ENCODE peak calls at places on chromosomes 7 and 10, in ten cellular contexts. One of them, this sample, is unnamed.

GRCh38 chr10:60305394-60305892 is 84.2 kb downstream of the ANK3 start:
- DNase-seq in activated CD8-positive, alpha-beta memory T cell treated with anti-CD3 and anti-CD28 coated beads, Interleukin-2, amount 10 ng/mL, durations not matched to agents 7 days and 5 days: no peak
- DNase-seq in NB4: no peak
- DNase-seq in astrocyte of the spinal cord: peak
- DNase-seq in activated naive CD4-positive, alpha-beta T cell treated with Interleukin-2 at 50 U/mL for 16 hours: no peak
- DNase-seq in brain microvascular endothelial cell: peak
- DNase-seq in Kasumi-1: no peak
- DNase-seq in NCI-H2081: no peak
- DNase-seq in effector CD4-positive, alpha-beta T cell: no peak
- DNase-seq in COLO829: no peak
- DNase-seq in this sample: no peak

GRCh38 chr10:43202657-43203490 is 64.0 kb downstream of the RASGEF1A start:
- DNase-seq in activated CD8-positive, alpha-beta memory T cell treated with anti-CD3 and anti-CD28 coated beads, Interleukin-2, amount 10 ng/mL, durations not matched to agents 7 days and 5 days: peak
- DNase-seq in NB4: no peak
- DNase-seq in astrocyte of the spinal cord: no peak
- DNase-seq in activated naive CD4-positive, alpha-beta T cell treated with Interleukin-2 at 50 U/mL for 16 hours: peak
- DNase-seq in brain microvascular endothelial cell: no peak
- DNase-seq in Kasumi-1: no peak
- DNase-seq in NCI-H2081: no peak
- DNase-seq in effector CD4-positive, alpha-beta T cell: peak
- DNase-seq in COLO829: no peak
- DNase-seq in this sample: no peak

GRCh38 chr10:131943021-131943814 is 38.5 kb downstream of the BNIP3 start:
- DNase-seq in activated CD8-positive, alpha-beta memory T cell treated with anti-CD3 and anti-CD28 coated beads, Interleukin-2, amount 10 ng/mL, durations not matched to agents 7 days and 5 days: no peak
- DNase-seq in NB4: peak
- DNase-seq in astrocyte of the spinal cord: no peak
- DNase-seq in activated naive CD4-positive, alpha-beta T cell treated with Interleukin-2 at 50 U/mL for 16 hours: peak
- DNase-seq in brain microvascular endothelial cell: no peak
- DNase-seq in Kasumi-1: no peak
- DNase-seq in NCI-H2081: no peak
- DNase-seq in effector CD4-positive, alpha-beta T cell: no peak
- DNase-seq in COLO829: no peak
- DNase-seq in this sample: no peak

GRCh38 chr7:44391746-44392617 is 66.6 kb upstream of the CAMK2B start:
- DNase-seq in activated CD8-positive, alpha-beta memory T cell treated with anti-CD3 and anti-CD28 coated beads, Interleukin-2, amount 10 ng/mL, durations not matched to agents 7 days and 5 days: peak
- DNase-seq in NB4: no peak
- DNase-seq in astrocyte of the spinal cord: no peak
- DNase-seq in activated naive CD4-positive, alpha-beta T cell treated with Interleukin-2 at 50 U/mL for 16 hours: no peak
- DNase-seq in brain microvascular endothelial cell: no peak
- DNase-seq in Kasumi-1: no peak
- DNase-seq in NCI-H2081: no peak
- DNase-seq in effector CD4-positive, alpha-beta T cell: no peak
- DNase-seq in COLO829: no peak
- DNase-seq in this sample: no peak

GRCh38 chr7:13115157-13115772 is 427.8 kb downstream of the ARL4A start:
- DNase-seq in activated CD8-positive, alpha-beta memory T cell treated with anti-CD3 and anti-CD28 coated beads, Interleukin-2, amount 10 ng/mL, durations not matched to agents 7 days and 5 days: no peak
- DNase-seq in NB4: no peak
- DNase-seq in astrocyte of the spinal cord: peak
- DNase-seq in activated naive CD4-positive, alpha-beta T cell treated with Interleukin-2 at 50 U/mL for 16 hours: no peak
- DNase-seq in brain microvascular endothelial cell: no peak
- DNase-seq in Kasumi-1: no peak
- DNase-seq in NCI-H2081: no peak
- DNase-seq in effector CD4-positive, alpha-beta T cell: no peak
- DNase-seq in COLO829: no peak
- DNase-seq in this sample: no peak

GRCh38 chr7:21640150-21640549 is 97.3 kb downstream of the DNAH11 start:
- DNase-seq in activated CD8-positive, alpha-beta memory T cell treated with anti-CD3 and anti-CD28 coated beads, Interleukin-2, amount 10 ng/mL, durations not matched to agents 7 days and 5 days: no peak
- DNase-seq in NB4: no peak
- DNase-seq in astrocyte of the spinal cord: no peak
- DNase-seq in activated naive CD4-positive, alpha-beta T cell treated with Interleukin-2 at 50 U/mL for 16 hours: no peak
- DNase-seq in brain microvascular endothelial cell: no peak
- DNase-seq in Kasumi-1: no peak
- DNase-seq in NCI-H2081: peak
- DNase-seq in effector CD4-positive, alpha-beta T cell: no peak
- DNase-seq in COLO829: no peak
- DNase-seq in this sample: no peak

GRCh38 chr7:590731-591551 is 71.3 kb upstream of the PDGFA start:
- DNase-seq in activated CD8-positive, alpha-beta memory T cell treated with anti-CD3 and anti-CD28 coated beads, Interleukin-2, amount 10 ng/mL, durations not matched to agents 7 days and 5 days: no peak
- DNase-seq in NB4: no peak
- DNase-seq in astrocyte of the spinal cord: no peak
- DNase-seq in activated naive CD4-positive, alpha-beta T cell treated with Interleukin-2 at 50 U/mL for 16 hours: no peak
- DNase-seq in brain microvascular endothelial cell: no peak
- DNase-seq in Kasumi-1: no peak
- DNase-seq in NCI-H2081: no peak
- DNase-seq in effector CD4-positive, alpha-beta T cell: no peak
- DNase-seq in COLO829: no peak
- DNase-seq in this sample: no peak

GRCh38 chr7:155885162-155886160 is 73.2 kb upstream of the SHH start:
- DNase-seq in activated CD8-positive, alpha-beta memory T cell treated with anti-CD3 and anti-CD28 coated beads, Interleukin-2, amount 10 ng/mL, durations not matched to agents 7 days and 5 days: no peak
- DNase-seq in NB4: no peak
- DNase-seq in astrocyte of the spinal cord: peak
- DNase-seq in activated naive CD4-positive, alpha-beta T cell treated with Interleukin-2 at 50 U/mL for 16 hours: no peak
- DNase-seq in brain microvascular endothelial cell: peak
- DNase-seq in Kasumi-1: no peak
- DNase-seq in NCI-H2081: no peak
- DNase-seq in effector CD4-positive, alpha-beta T cell: no peak
- DNase-seq in COLO829: peak
- DNase-seq in this sample: no peak

GRCh38 chr10:31927597-31928530 is 767 bp downstream of the ARHGAP12 start:
- DNase-seq in activated CD8-positive, alpha-beta memory T cell treated with anti-CD3 and anti-CD28 coated beads, Interleukin-2, amount 10 ng/mL, durations not matched to agents 7 days and 5 days: peak
- DNase-seq in NB4: peak
- DNase-seq in astrocyte of the spinal cord: peak
- DNase-seq in activated naive CD4-positive, alpha-beta T cell treated with Interleukin-2 at 50 U/mL for 16 hours: peak
- DNase-seq in brain microvascular endothelial cell: no peak
- DNase-seq in Kasumi-1: peak
- DNase-seq in NCI-H2081: no peak
- DNase-seq in effector CD4-positive, alpha-beta T cell: peak
- DNase-seq in COLO829: no peak
- DNase-seq in this sample: peak

GRCh38 chr10:11975795-11976194 is 66.8 kb downstream of the UPF2 start:
- DNase-seq in activated CD8-positive, alpha-beta memory T cell treated with anti-CD3 and anti-CD28 coated beads, Interleukin-2, amount 10 ng/mL, durations not matched to agents 7 days and 5 days: no peak
- DNase-seq in NB4: no peak
- DNase-seq in astrocyte of the spinal cord: no peak
- DNase-seq in activated naive CD4-positive, alpha-beta T cell treated with Interleukin-2 at 50 U/mL for 16 hours: no peak
- DNase-seq in brain microvascular endothelial cell: no peak
- DNase-seq in Kasumi-1: no peak
- DNase-seq in NCI-H2081: no peak
- DNase-seq in effector CD4-positive, alpha-beta T cell: no peak
- DNase-seq in COLO829: no peak
- DNase-seq in this sample: no peak

GRCh38 chr10:3635697-3636096 is 149.3 kb downstream of the KLF6 start:
- DNase-seq in activated CD8-positive, alpha-beta memory T cell treated with anti-CD3 and anti-CD28 coated beads, Interleukin-2, amount 10 ng/mL, durations not matched to agents 7 days and 5 days: no peak
- DNase-seq in NB4: no peak
- DNase-seq in astrocyte of the spinal cord: no peak
- DNase-seq in activated naive CD4-positive, alpha-beta T cell treated with Interleukin-2 at 50 U/mL for 16 hours: no peak
- DNase-seq in brain microvascular endothelial cell: no peak
- DNase-seq in Kasumi-1: no peak
- DNase-seq in NCI-H2081: no peak
- DNase-seq in effector CD4-positive, alpha-beta T cell: no peak
- DNase-seq in COLO829: no peak
- DNase-seq in this sample: no peak

GRCh38 chr7:90242369-90243168 is 2.4 kb upstream of the CFAP69 start:
- DNase-seq in activated CD8-positive, alpha-beta memory T cell treated with anti-CD3 and anti-CD28 coated beads, Interleukin-2, amount 10 ng/mL, durations not matched to agents 7 days and 5 days: no peak
- DNase-seq in NB4: no peak
- DNase-seq in astrocyte of the spinal cord: no peak
- DNase-seq in activated naive CD4-positive, alpha-beta T cell treated with Interleukin-2 at 50 U/mL for 16 hours: no peak
- DNase-seq in brain microvascular endothelial cell: no peak
- DNase-seq in Kasumi-1: no peak
- DNase-seq in NCI-H2081: no peak
- DNase-seq in effector CD4-positive, alpha-beta T cell: no peak
- DNase-seq in COLO829: no peak
- DNase-seq in this sample: no peak

GRCh38 chr10:10925667-10926066 is 92.0 kb upstream of the CELF2 start:
- DNase-seq in activated CD8-positive, alpha-beta memory T cell treated with anti-CD3 and anti-CD28 coated beads, Interleukin-2, amount 10 ng/mL, durations not matched to agents 7 days and 5 days: no peak
- DNase-seq in NB4: no peak
- DNase-seq in astrocyte of the spinal cord: no peak
- DNase-seq in activated naive CD4-positive, alpha-beta T cell treated with Interleukin-2 at 50 U/mL for 16 hours: no peak
- DNase-seq in brain microvascular endothelial cell: no peak
- DNase-seq in Kasumi-1: no peak
- DNase-seq in NCI-H2081: no peak
- DNase-seq in effector CD4-positive, alpha-beta T cell: no peak
- DNase-seq in COLO829: no peak
- DNase-seq in this sample: no peak

This sample was measured in NCI-H187.